ENCODE peak calls at places on chromosomes 5 and 9, in six cellular contexts. D is SK-N-SH, A is stomach, P is Panc1, R is prostate gland, M is K562. Z is an unnamed sample.

GRCh38 chr5:140351609-140352334 is 5.4 kb upstream of the HBEGF start:
- DNase-seq in D (peak; percentile 66), A (no peak), P (peak; percentile 66), R (peak; percentile 73), M (peak; percentile 70), Z (peak; percentile 93)

GRCh38 chr5:579746-580366 is 32.3 kb upstream of the CEP72 start:
- DNase-seq in D (no peak), A (peak; percentile 24), P (no peak), R (no peak), M (no peak), Z (no peak)

GRCh38 chr5:59793000-59793399 is 100.5 kb downstream of the PDE4D start:
- DNase-seq in D (no peak), A (no peak), P (peak; percentile 57), R (no peak), M (no peak), Z (no peak)

GRCh38 chr5:91359957-91360609 is 23.0 kb downstream of the ARRDC3 start:
- DNase-seq in D (no peak), A (no peak), P (no peak), R (no peak), M (no peak), Z (no peak)

GRCh38 chr9:89550516-89550915 is 52.6 kb upstream of the SEMA4D start:
- DNase-seq in D (no peak), A (no peak), P (no peak), R (no peak), M (no peak), Z (peak; percentile 51)

GRCh38 chr5:41885286-41885685 is 15.1 kb upstream of the OXCT1 start:
- DNase-seq in D (no peak), A (no peak), P (no peak), R (no peak), M (no peak), Z (no peak)

GRCh38 chr5:163677092-163677491 is 171.7 kb downstream of the MAT2B start:
- DNase-seq in D (no peak), A (no peak), P (no peak), R (no peak), M (no peak), Z (no peak)

GRCh38 chr9:114311571-114312512 is 11.1 kb upstream of the ORM1 start:
- DNase-seq in D (no peak), A (peak; percentile 24), P (no peak), R (no peak), M (no peak), Z (no peak)

GRCh38 chr9:109411069-109411761 is 86.9 kb downstream of the PTPN3 start:
- DNase-seq in D (no peak), A (no peak), P (no peak), R (no peak), M (no peak), Z (no peak)

GRCh38 chr9:89768650-89769071 is 163.8 kb downstream of the GADD45G start:
- DNase-seq in D (no peak), A (no peak), P (no peak), R (no peak), M (no peak), Z (no peak)

GRCh38 chr9:119004618-119004990 is 364.6 kb downstream of the BRINP1 start:
- DNase-seq in D (no peak), A (peak; percentile 43), P (peak; percentile 22), R (peak; percentile 31), M (no peak), Z (no peak)

GRCh38 chr9:6055213-6055612 is 39.8 kb upstream of the RANBP6 start:
- DNase-seq in D (no peak), A (peak; percentile 49), P (peak; percentile 50), R (peak; percentile 79), M (peak; percentile 34), Z (peak; percentile 95)

GRCh38 chr9:6984941-6985578 is 227.3 kb downstream of the KDM4C start:
- DNase-seq in D (no peak), A (no peak), P (no peak), R (no peak), M (no peak), Z (peak; percentile 84)

GRCh38 chr9:120579139-120579749 is 723 bp downstream of the CDK5RAP2 start:
- DNase-seq in D (no peak), A (no peak), P (no peak), R (no peak), M (peak; percentile 45), Z (peak; percentile 76)

GRCh38 chr5:158153508-158153907 is 294.6 kb upstream of the CLINT1 start:
- DNase-seq in D (no peak), A (no peak), P (no peak), R (no peak), M (no peak), Z (no peak)

GRCh38 chr5:68395302-68395701 is 179.7 kb downstream of the PIK3R1 start:
- DNase-seq in D (no peak), A (no peak), P (no peak), R (no peak), M (no peak), Z (no peak)

GRCh38 chr9:82474235-82474634 is 485.7 kb downstream of the SPATA31D1 start:
- DNase-seq in D (no peak), A (no peak), P (no peak), R (no peak), M (no peak), Z (no peak)

GRCh38 chr5:53601570-53601969 is 41.1 kb downstream of the NDUFS4 start:
- DNase-seq in D (no peak), A (no peak), P (peak; percentile 65), R (no peak), M (no peak), Z (no peak)

GRCh38 chr9:108761530-108762347 is 94.0 kb downstream of the ACTL7B start:
- DNase-seq in D (peak; percentile 69), A (peak; percentile 59), P (peak; percentile 28), R (peak; percentile 60), M (peak; percentile 76), Z (peak; percentile 79)

GRCh38 chr5:123440456-123440855 is 17.3 kb upstream of the CEP120 start:
- DNase-seq in D (no peak), A (no peak), P (no peak), R (no peak), M (no peak), Z (no peak)

GRCh38 chr5:107542428-107542827 is 128.3 kb downstream of the EFNA5 start:
- DNase-seq in D (peak; percentile 50), A (peak; percentile 92), P (peak; percentile 95), R (peak; percentile 65), M (no peak), Z (no peak)

GRCh38 chr5:102119252-102119651 is 176.8 kb downstream of the SLCO4C1 start:
- DNase-seq in D (no peak), A (no peak), P (no peak), R (no peak), M (no peak), Z (no peak)

GRCh38 chr9:12391839-12392509 is 301.2 kb upstream of the TYRP1 start:
- DNase-seq in D (no peak), A (no peak), P (no peak), R (no peak), M (no peak), Z (no peak)

DNA sequence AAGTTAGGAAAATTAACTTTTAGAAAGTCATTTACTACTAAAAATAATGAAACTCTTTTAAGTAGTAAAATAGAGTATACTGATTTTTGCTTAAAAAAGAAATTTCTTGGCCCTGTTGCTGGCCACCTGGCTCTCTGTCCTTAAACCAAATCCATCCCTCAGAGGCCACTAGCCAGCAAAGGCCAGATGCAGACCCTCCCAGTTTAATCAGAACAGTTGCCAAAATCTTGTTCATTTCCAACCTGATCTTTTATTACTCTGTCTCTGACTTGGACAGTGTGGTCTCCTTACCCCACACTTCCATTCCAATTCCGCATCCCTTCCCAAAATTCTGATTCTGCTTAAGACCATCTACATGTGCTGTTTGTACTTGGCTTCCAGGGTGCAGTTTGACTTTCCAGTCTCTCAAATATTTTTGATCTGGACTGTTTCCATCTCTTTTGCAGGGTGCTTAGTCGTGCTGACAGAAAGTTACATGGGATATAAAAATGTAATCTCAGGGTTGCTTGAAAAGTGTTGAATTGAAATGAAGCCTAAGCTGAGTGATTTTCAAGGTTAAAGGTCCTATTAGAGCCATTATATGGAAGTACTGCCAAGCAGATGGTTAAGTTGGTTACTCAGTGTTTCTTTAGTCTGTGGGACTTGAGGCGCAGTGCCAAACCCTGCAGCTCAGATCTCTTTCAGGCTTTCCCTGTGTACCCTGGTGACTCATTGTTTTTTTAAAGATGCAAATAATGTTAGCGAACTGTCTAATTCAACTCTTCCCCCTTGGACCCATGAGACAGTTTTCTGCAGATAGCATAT is 18.4 kb upstream of the DCP2 start:
- DNase-seq in D (no peak), A (peak; percentile 81), P (peak; percentile 87), R (peak; percentile 88), M (peak; percentile 37), Z (no peak)
- TF ChIP-seq POLR2AphosphoS5 in D (peak; percentile 56), A (peak; percentile 70), P (peak; percentile 90), R (peak; percentile 80), M (no peak), Z (no peak)

GRCh38 chr9:130939405-130939941 is 426 bp upstream of the FIBCD1 start:
- DNase-seq in D (peak; percentile 69), A (no peak), P (no peak), R (no peak), M (no peak), Z (peak; percentile 68)
- H3K27me3 ChIP-seq in D (peaks cover 44% of the 10 kb centered on the region), A (peaks cover 20% of the 10 kb centered on the region), P (no peaks in the 10 kb centered on the region), R (peaks cover 2% of the 10 kb centered on the region), M (peaks cover 66% of the 10 kb centered on the region), Z (peaks cover 48% of the 10 kb centered on the region)

GRCh38 chr5:178191661-178192060 is 4.5 kb upstream of the GMCL2 start:
- DNase-seq in D (no peak), A (no peak), P (no peak), R (no peak), M (no peak), Z (no peak)

GRCh38 chr5:178192787-178193186 is 5.6 kb upstream of the GMCL2 start:
- DNase-seq in D (no peak), A (no peak), P (no peak), R (no peak), M (no peak), Z (no peak)

GRCh38 chr5:178193251-178193809 is 6.2 kb upstream of the GMCL2 start:
- DNase-seq in D (no peak), A (no peak), P (no peak), R (no peak), M (no peak), Z (no peak)

GRCh38 chr5:178192244-178192643 is 5.1 kb upstream of the GMCL2 start:
- DNase-seq in D (no peak), A (no peak), P (no peak), R (peak; percentile 63), M (no peak), Z (no peak)

DNA sequence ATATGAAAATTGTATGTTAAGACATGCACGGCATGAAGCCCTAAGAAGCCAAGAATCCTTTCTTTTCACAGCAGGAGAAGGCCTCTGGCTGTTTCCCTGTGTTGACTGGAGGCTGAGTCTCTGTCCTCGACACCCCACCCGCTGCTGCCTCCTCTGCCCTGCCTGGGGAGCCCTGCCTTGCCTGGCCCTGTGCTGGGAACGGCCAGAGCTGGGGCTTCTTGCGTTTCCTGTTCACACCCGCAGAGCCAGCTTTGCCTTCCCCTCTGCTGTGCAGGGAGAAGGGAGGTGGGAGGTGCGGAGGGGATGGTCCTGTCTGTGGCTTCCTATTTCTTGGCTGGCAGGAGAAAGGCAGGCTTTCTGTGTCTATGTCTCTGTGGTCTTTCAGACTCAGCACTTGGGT is 6.9 kb upstream of the GMCL2 start:
- DNase-seq in D (no peak), A (no peak), P (no peak), R (no peak), M (no peak), Z (no peak)
- TF ChIP-seq POLR2AphosphoS5 in D (no peak), A (no peak), P (no peak), R (no peak), M (no peak), Z (no peak)

DNA sequence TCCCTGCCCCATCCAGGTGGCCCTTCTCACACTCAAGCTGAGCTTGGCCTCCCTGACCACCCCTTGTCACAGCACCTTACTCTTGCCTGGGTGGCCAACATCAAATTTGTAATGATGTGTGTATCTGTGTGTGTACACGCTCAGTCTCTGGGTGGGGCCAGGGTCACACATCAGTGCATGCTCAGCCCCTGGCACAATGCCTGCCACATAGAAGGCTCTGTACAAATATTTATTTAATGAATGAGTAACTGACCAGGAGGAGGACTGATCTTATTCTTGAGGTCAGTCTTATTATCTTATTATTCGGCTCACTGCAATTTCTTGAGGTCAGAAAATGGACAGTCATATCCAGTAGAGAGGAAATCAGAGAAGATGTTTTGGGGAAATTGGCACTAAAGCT is 41.3 kb upstream of the HAND1 start:
- DNase-seq in D (no peak), A (no peak), P (peak; percentile 4), R (no peak), M (no peak), Z (no peak)
- H3K27me3 ChIP-seq in D (no peaks in the 10 kb centered on the region), A (no peaks in the 10 kb centered on the region), P (no peaks in the 10 kb centered on the region), R (peaks cover 5% of the 10 kb centered on the region), M (peaks cover 13% of the 10 kb centered on the region), Z (peaks cover 24% of the 10 kb centered on the region)